ENCODE peak calls at places on chromosomes 6 and 20, in seven cellular contexts. One of them, this sample, is unnamed.
A peak's percentile ranks its signal among the peaks of the same experiment; 100 is the strongest.

GRCh38 chr20:57244221-57244585 is 22.2 kb downstream of the BMP7 start:
- DNase-seq in vagina: no peak
- DNase-seq in uterus: no peak
- DNase-seq in GM23338: no peak
- DNase-seq in A549: no peak
- DNase-seq in cardiac muscle cell: no peak
- DNase-seq in K562: no peak
- DNase-seq in this sample: no peak

GRCh38 chr6:15739353-15739752 is 76.5 kb upstream of the DTNBP1 start:
- DNase-seq in vagina: no peak
- DNase-seq in uterus: no peak
- DNase-seq in GM23338: no peak
- DNase-seq in A549: no peak
- DNase-seq in cardiac muscle cell: no peak
- DNase-seq in K562: no peak
- DNase-seq in this sample: no peak

GRCh38 chr6:157631388-157631787 is 191.7 kb upstream of the SNX9 start:
- DNase-seq in vagina: no peak
- DNase-seq in uterus: no peak
- DNase-seq in GM23338: no peak
- DNase-seq in A549: no peak
- DNase-seq in cardiac muscle cell: no peak
- DNase-seq in K562: no peak
- DNase-seq in this sample: no peak

GRCh38 chr6:26268659-26269402 is 96.2 kb upstream of the BTN3A2 start:
- DNase-seq in vagina: peak; percentile 34
- DNase-seq in uterus: no peak
- DNase-seq in GM23338: peak; percentile 96
- DNase-seq in A549: no peak
- DNase-seq in cardiac muscle cell: peak; percentile 37
- DNase-seq in K562: peak; percentile 69
- DNase-seq in this sample: no peak

GRCh38 chr6:170362121-170362520 is 55.6 kb downstream of the FAM120B start:
- DNase-seq in vagina: no peak
- DNase-seq in uterus: no peak
- DNase-seq in GM23338: no peak
- DNase-seq in A549: no peak
- DNase-seq in cardiac muscle cell: no peak
- DNase-seq in K562: no peak
- DNase-seq in this sample: no peak

GRCh38 chr6:41675176-41675767 is 37.0 kb downstream of the MDFI start:
- DNase-seq in vagina: no peak
- DNase-seq in uterus: no peak
- DNase-seq in GM23338: no peak
- DNase-seq in A549: no peak
- DNase-seq in cardiac muscle cell: no peak
- DNase-seq in K562: no peak
- DNase-seq in this sample: no peak

GRCh38 chr6:134330555-134330954 is 12.6 kb upstream of the SGK1 start:
- DNase-seq in vagina: no peak
- DNase-seq in uterus: no peak
- DNase-seq in GM23338: no peak
- DNase-seq in A549: no peak
- DNase-seq in cardiac muscle cell: no peak
- DNase-seq in K562: no peak
- DNase-seq in this sample: no peak

GRCh38 chr6:137043710-137044365 is 927 bp downstream of the IL20RA start:
- DNase-seq in vagina: no peak
- DNase-seq in uterus: peak; percentile 28
- DNase-seq in GM23338: peak; percentile 66
- DNase-seq in A549: peak; percentile 16
- DNase-seq in cardiac muscle cell: peak; percentile 51
- DNase-seq in K562: no peak
- DNase-seq in this sample: no peak

GRCh38 chr6:15299430-15300131 is 53.7 kb downstream of the JARID2 start:
- DNase-seq in vagina: no peak
- DNase-seq in uterus: no peak
- DNase-seq in GM23338: no peak
- DNase-seq in A549: no peak
- DNase-seq in cardiac muscle cell: peak; percentile 72
- DNase-seq in K562: peak; percentile 91
- DNase-seq in this sample: no peak

GRCh38 chr6:112330071-112330876 is 16.9 kb upstream of the RFPL4B start:
- DNase-seq in vagina: no peak
- DNase-seq in uterus: no peak
- DNase-seq in GM23338: no peak
- DNase-seq in A549: peak; percentile 31
- DNase-seq in cardiac muscle cell: peak; percentile 31
- DNase-seq in K562: no peak
- DNase-seq in this sample: no peak

GRCh38 chr6:110331816-110332215 is 26.3 kb downstream of the METTL24 start:
- DNase-seq in vagina: no peak
- DNase-seq in uterus: peak; percentile 65
- DNase-seq in GM23338: peak; percentile 23
- DNase-seq in A549: no peak
- DNase-seq in cardiac muscle cell: peak; percentile 30
- DNase-seq in K562: no peak
- DNase-seq in this sample: no peak

GRCh38 chr20:23661002-23661429 is 23.3 kb upstream of the CST3 start:
- DNase-seq in vagina: peak; percentile 43
- DNase-seq in uterus: no peak
- DNase-seq in GM23338: no peak
- DNase-seq in A549: no peak
- DNase-seq in cardiac muscle cell: no peak
- DNase-seq in K562: no peak
- DNase-seq in this sample: no peak

GRCh38 chr6:132749111-132749510 is 8.6 kb downstream of the VNN2 start:
- DNase-seq in vagina: no peak
- DNase-seq in uterus: no peak
- DNase-seq in GM23338: no peak
- DNase-seq in A549: no peak
- DNase-seq in cardiac muscle cell: peak; percentile 71
- DNase-seq in K562: no peak
- DNase-seq in this sample: no peak

GRCh38 chr20:37681384-37681977 is 12.3 kb upstream of the CTNNBL1 start:
- DNase-seq in vagina: no peak
- DNase-seq in uterus: no peak
- DNase-seq in GM23338: peak; percentile 33
- DNase-seq in A549: no peak
- DNase-seq in cardiac muscle cell: no peak
- DNase-seq in K562: no peak
- DNase-seq in this sample: no peak

GRCh38 chr20:23668477-23668951 is 20.3 kb downstream of the CST4 start:
- DNase-seq in vagina: peak; percentile 55
- DNase-seq in uterus: peak; percentile 40
- DNase-seq in GM23338: peak; percentile 80
- DNase-seq in A549: peak; percentile 72
- DNase-seq in cardiac muscle cell: peak; percentile 70
- DNase-seq in K562: peak; percentile 57
- DNase-seq in this sample: peak; percentile 41

GRCh38 chr6:109458774-109459531 is 3.4 kb upstream of the MICAL1 start:
- DNase-seq in vagina: no peak
- DNase-seq in uterus: no peak
- DNase-seq in GM23338: no peak
- DNase-seq in A549: no peak
- DNase-seq in cardiac muscle cell: no peak
- DNase-seq in K562: no peak
- DNase-seq in this sample: no peak

GRCh38 chr6:71309666-71310065 is 21.1 kb downstream of the OGFRL1 start:
- DNase-seq in vagina: no peak
- DNase-seq in uterus: no peak
- DNase-seq in GM23338: no peak
- DNase-seq in A549: no peak
- DNase-seq in cardiac muscle cell: no peak
- DNase-seq in K562: no peak
- DNase-seq in this sample: no peak

GRCh38 chr20:62501801-62502495 is 26.2 kb upstream of the GATA5 start:
- DNase-seq in vagina: no peak
- DNase-seq in uterus: no peak
- DNase-seq in GM23338: no peak
- DNase-seq in A549: peak; percentile 46
- DNase-seq in cardiac muscle cell: peak; percentile 49
- DNase-seq in K562: no peak
- DNase-seq in this sample: no peak

GRCh38 chr6:3913077-3913957 is 64.1 kb downstream of the FAM50B start:
- DNase-seq in vagina: no peak
- DNase-seq in uterus: peak; percentile 92
- DNase-seq in GM23338: no peak
- DNase-seq in A549: peak; percentile 92
- DNase-seq in cardiac muscle cell: peak; percentile 97
- DNase-seq in K562: peak; percentile 73
- DNase-seq in this sample: no peak

GRCh38 chr20:48523191-48523757 is 304.5 kb downstream of the PREX1 start:
- DNase-seq in vagina: no peak
- DNase-seq in uterus: no peak
- DNase-seq in GM23338: peak; percentile 90
- DNase-seq in A549: peak; percentile 52
- DNase-seq in cardiac muscle cell: peak; percentile 91
- DNase-seq in K562: no peak
- DNase-seq in this sample: no peak

GRCh38 chr20:56328861-56329260 is 29.9 kb upstream of the FAM210B start:
- DNase-seq in vagina: no peak
- DNase-seq in uterus: no peak
- DNase-seq in GM23338: no peak
- DNase-seq in A549: peak; percentile 6
- DNase-seq in cardiac muscle cell: peak; percentile 13
- DNase-seq in K562: no peak
- DNase-seq in this sample: no peak

GRCh38 chr20:41895216-41895615 is 277.0 kb upstream of the CHD6 start:
- DNase-seq in vagina: no peak
- DNase-seq in uterus: no peak
- DNase-seq in GM23338: no peak
- DNase-seq in A549: no peak
- DNase-seq in cardiac muscle cell: no peak
- DNase-seq in K562: no peak
- DNase-seq in this sample: no peak

DNA sequence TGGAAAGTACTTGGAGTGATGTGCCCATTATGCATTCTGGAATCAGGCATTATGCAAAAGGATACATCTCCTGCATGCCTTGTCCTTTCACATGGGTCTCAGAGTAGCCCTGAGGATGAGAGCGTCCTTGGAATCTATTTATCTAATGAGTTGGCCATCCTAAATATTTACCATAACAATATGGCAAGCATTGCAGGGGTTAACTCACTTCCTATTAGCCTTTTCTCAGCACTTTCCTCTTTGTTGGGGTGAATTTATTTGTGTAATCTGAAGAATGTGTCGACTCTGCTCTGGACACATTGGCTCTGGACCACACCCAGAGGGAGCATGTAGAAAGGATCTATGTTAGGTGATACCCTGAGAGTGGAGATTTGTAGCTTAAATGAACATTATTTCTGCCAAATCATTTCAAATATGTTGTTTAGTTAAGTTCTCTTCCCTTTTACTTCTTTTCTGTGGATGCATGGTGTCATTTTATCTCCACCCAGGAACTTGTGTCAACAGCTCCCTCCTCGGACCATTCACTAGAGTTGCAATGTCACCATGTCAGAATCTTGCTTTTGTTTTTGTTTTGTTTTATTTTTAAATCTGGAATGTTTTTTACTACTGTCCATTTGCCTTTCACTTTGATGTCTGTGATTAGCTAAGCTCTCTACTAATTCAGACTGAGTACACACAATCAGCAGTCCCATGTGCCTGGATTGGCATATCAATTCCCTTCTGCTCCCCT is 757.0 kb upstream of the MMS22L start:
- DNase-seq in vagina: no peak
- DNase-seq in uterus: no peak
- DNase-seq in GM23338: peak; percentile 93
- DNase-seq in A549: no peak
- DNase-seq in cardiac muscle cell: peak; percentile 4
- DNase-seq in K562: no peak
- DNase-seq in this sample: peak; percentile 5
- H3K27ac ChIP-seq in vagina: no peak overlapping the region
- H3K27ac ChIP-seq in uterus: no peak overlapping the region
- H3K27ac ChIP-seq in GM23338: peak overlapping the region; percentile 96
- H3K27ac ChIP-seq in A549: no peak overlapping the region
- H3K27ac ChIP-seq in cardiac muscle cell: no peak overlapping the region
- H3K27ac ChIP-seq in K562: no peak overlapping the region
- H3K27ac ChIP-seq in this sample: no peak overlapping the region

GRCh38 chr6:166553563-166554271 is 32.8 kb downstream of the RAMACL start:
- DNase-seq in vagina: no peak
- DNase-seq in uterus: peak; percentile 58
- DNase-seq in GM23338: no peak
- DNase-seq in A549: no peak
- DNase-seq in cardiac muscle cell: peak; percentile 81
- DNase-seq in K562: no peak
- DNase-seq in this sample: peak; percentile 21
- H3K27ac ChIP-seq in vagina: peak overlapping the region; percentile 63
- H3K27ac ChIP-seq in uterus: peak overlapping the region; percentile 65
- H3K27ac ChIP-seq in GM23338: no peak overlapping the region
- H3K27ac ChIP-seq in A549: no peak overlapping the region
- H3K27ac ChIP-seq in cardiac muscle cell: no peak overlapping the region
- H3K27ac ChIP-seq in K562: no peak overlapping the region
- H3K27ac ChIP-seq in this sample: no peak overlapping the region

GRCh38 chr20:64053841-64054661 is 4.6 kb upstream of the SOX18 start:
- DNase-seq in vagina: no peak
- DNase-seq in uterus: peak; percentile 74
- DNase-seq in GM23338: peak; percentile 62
- DNase-seq in A549: peak; percentile 68
- DNase-seq in cardiac muscle cell: peak; percentile 92
- DNase-seq in K562: peak; percentile 64
- DNase-seq in this sample: no peak
- H3K27ac ChIP-seq in vagina: no peak overlapping the region
- H3K27ac ChIP-seq in uterus: peak overlapping the region; percentile 71
- H3K27ac ChIP-seq in GM23338: no peak overlapping the region
- H3K27ac ChIP-seq in A549: no peak overlapping the region
- H3K27ac ChIP-seq in cardiac muscle cell: no peak overlapping the region
- H3K27ac ChIP-seq in K562: peak overlapping the region; percentile 61
- H3K27ac ChIP-seq in this sample: peak overlapping the region; percentile 12

GRCh38 chr6:106227612-106228507 is 97.7 kb downstream of the ATG5 start:
- DNase-seq in vagina: no peak
- DNase-seq in uterus: no peak
- DNase-seq in GM23338: no peak
- DNase-seq in A549: no peak
- DNase-seq in cardiac muscle cell: no peak
- DNase-seq in K562: no peak
- DNase-seq in this sample: no peak

GRCh38 chr6:106223300-106223930 is 102.1 kb downstream of the ATG5 start:
- DNase-seq in vagina: no peak
- DNase-seq in uterus: peak; percentile 74
- DNase-seq in GM23338: peak; percentile 82
- DNase-seq in A549: peak; percentile 76
- DNase-seq in cardiac muscle cell: peak; percentile 83
- DNase-seq in K562: peak; percentile 28
- DNase-seq in this sample: peak; percentile 36

GRCh38 chr6:106225581-106225980 is 100.0 kb downstream of the ATG5 start:
- DNase-seq in vagina: no peak
- DNase-seq in uterus: no peak
- DNase-seq in GM23338: no peak
- DNase-seq in A549: peak; percentile 32
- DNase-seq in cardiac muscle cell: no peak
- DNase-seq in K562: no peak
- DNase-seq in this sample: no peak

DNA sequence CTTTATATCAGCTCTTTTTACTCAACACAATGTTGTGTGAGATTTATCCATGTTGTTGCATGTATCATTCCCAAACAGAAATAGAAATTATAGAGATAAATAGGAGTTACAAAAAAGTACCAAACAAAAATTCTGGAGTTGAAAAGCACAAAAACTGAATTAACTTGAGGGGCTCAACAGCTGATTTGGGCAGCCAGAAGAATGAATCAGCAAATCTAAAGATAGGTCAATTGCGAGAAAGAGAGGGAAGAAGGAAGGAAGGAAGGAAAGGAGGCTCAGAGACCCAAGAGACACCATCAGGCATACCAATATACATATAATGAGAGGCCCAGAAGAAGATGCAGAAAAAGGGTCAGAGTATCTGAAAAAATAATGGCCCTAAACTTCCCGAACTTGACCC is 98.9 kb downstream of the ATG5 start:
- DNase-seq in vagina: no peak
- DNase-seq in uterus: no peak
- DNase-seq in GM23338: no peak
- DNase-seq in A549: no peak
- DNase-seq in cardiac muscle cell: no peak
- DNase-seq in K562: no peak
- DNase-seq in this sample: no peak
- H3K27ac ChIP-seq in vagina: no peak overlapping the region
- H3K27ac ChIP-seq in uterus: no peak overlapping the region
- H3K27ac ChIP-seq in GM23338: no peak overlapping the region
- H3K27ac ChIP-seq in A549: peak overlapping the region; percentile 64
- H3K27ac ChIP-seq in cardiac muscle cell: no peak overlapping the region
- H3K27ac ChIP-seq in K562: no peak overlapping the region
- H3K27ac ChIP-seq in this sample: no peak overlapping the region

This sample was measured in substantia nigra.